ENCODE peak calls at places on chromosomes 11 and 22, in six cellular contexts. B, R, U, W, X and I are unnamed samples. For H3K4me1, the result is how much of the 10 kb centered on the place peaks cover.

GRCh38 chr22:22207845-22208564 is 36.6 kb upstream of the VPREB1 start:
- DNase-seq in B (peak), R (peak), U (peak), W (peak), X (peak), I (peak)

GRCh38 chr22:26399288-26399687 is 29.8 kb upstream of the ASPHD2 start:
- DNase-seq in B (no peak), R (no peak), U (no peak), W (no peak), X (no peak), I (no peak)

GRCh38 chr22:30031764-30032468 is 48.3 kb upstream of the HORMAD2 start:
- DNase-seq in B (no peak), R (no peak), U (no peak), W (no peak), X (no peak), I (no peak)

GRCh38 chr22:49929553-49929979 is 11.1 kb downstream of the CRELD2 start:
- DNase-seq in B (peak), R (peak), U (peak), W (peak), X (peak), I (no peak)

GRCh38 chr11:199782-200181 is 6.9 kb downstream of the SCGB1C1 start:
- DNase-seq in B (peak), R (peak), U (no peak), W (peak), X (peak), I (no peak)

GRCh38 chr11:9803685-9804413 is 140.0 kb downstream of the SWAP70 start:
- DNase-seq in B (no peak), R (no peak), U (no peak), W (no peak), X (no peak), I (no peak)

GRCh38 chr11:71986131-71986530 is 12.6 kb upstream of the IL18BP start:
- DNase-seq in B (no peak), R (no peak), U (no peak), W (no peak), X (no peak), I (no peak)

GRCh38 chr11:108302121-108302785 is 79.4 kb downstream of the ATM start:
- DNase-seq in B (no peak), R (no peak), U (no peak), W (no peak), X (no peak), I (no peak)

GRCh38 chr11:12469451-12469850 is 92.1 kb downstream of the PARVA start:
- DNase-seq in B (peak), R (no peak), U (no peak), W (no peak), X (no peak), I (no peak)

GRCh38 chr11:120912504-120912903 is 111.4 kb upstream of the TBCEL start:
- DNase-seq in B (no peak), R (no peak), U (no peak), W (no peak), X (no peak), I (peak)

GRCh38 chr11:76626921-76627391 is 43.6 kb downstream of the LRRC32 start:
- DNase-seq in B (peak), R (peak), U (no peak), W (no peak), X (no peak), I (no peak)

GRCh38 chr22:38982008-38982927 is at the start of gene APOBEC3B:
- DNase-seq in B (peak), R (no peak), U (peak), W (peak), X (peak), I (peak)

GRCh38 chr11:69004411-69005182 is 8.4 kb downstream of the MRGPRF start:
- DNase-seq in B (peak), R (no peak), U (no peak), W (no peak), X (no peak), I (no peak)

DNA sequence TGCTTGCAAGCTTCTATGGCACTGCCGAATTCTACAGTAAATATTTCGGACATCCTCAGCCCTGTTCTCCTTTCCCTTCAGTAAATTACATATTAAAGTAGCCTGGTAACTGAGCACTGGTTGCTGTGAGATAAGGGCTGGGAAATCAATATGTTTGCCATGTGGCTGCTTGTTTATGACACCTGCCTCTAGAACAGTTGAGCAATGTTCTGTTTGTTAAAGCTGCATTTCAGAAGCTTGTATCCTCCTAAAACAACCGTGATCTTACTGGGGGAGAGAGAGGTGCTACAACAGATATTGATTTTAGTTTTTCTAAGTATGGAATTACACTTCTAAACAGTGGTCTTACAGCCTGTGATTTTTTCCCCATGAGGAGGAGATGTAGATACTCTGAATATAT is 39.4 kb downstream of the ZBTB16 start:
- DNase-seq in B (no peak), R (no peak), U (no peak), W (no peak), X (no peak), I (peak)
- H3K4me1 ChIP-seq in B (under half), R (under half), U (under half), W (half or more), X (under half), I (under half)

DNA sequence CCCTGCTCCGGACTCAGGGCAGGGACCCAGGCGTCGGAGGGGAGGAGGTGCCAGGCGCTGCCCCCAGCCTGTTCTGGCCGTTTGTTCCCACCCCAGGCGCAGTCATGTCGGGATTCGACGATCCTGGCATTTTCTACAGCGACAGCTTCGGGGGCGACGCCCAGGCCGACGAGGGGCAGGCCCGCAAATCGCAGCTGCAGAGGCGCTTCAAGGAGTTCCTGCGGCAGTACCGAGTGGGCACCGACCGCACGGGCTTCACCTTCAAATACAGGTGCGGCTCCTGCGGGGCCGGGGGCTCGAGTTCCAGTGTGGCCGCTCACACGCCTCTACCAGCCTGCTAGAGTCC is 368 bp downstream of the MCM5 start:
- DNase-seq in B (no peak), R (peak), U (no peak), W (no peak), X (no peak), I (no peak)
- H3K4me3 ChIP-seq in B (peak), R (peak), U (peak), W (peak), X (peak), I (peak)

DNA sequence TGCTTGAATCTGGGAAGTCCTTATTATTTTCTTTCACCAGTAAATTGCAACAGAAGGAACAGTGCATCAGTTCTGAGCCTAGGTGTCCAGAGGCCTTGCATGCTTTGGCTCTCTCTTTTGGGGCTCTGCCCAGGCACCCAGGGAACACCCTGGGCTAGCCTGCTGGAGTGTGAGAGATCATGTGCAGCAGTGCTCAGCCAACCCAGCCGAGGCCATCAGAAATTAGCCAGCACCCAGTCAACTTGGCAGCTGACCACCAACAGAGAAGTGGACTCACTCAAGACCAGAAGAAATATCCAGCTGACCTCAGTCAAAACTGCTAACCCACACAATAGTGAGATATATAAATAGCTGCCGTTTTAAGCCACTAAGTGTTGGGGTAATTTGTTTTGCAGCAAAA is 11.2 kb upstream of the P4HA3 start:
- DNase-seq in B (no peak), R (no peak), U (no peak), W (no peak), X (no peak), I (no peak)
- H3K4me1 ChIP-seq in B (under half), R (under half), U (under half), W (under half), X (under half), I (under half)

GRCh38 chr11:94938399-94939055 is 34.8 kb downstream of the CWC15 start:
- DNase-seq in B (no peak), R (no peak), U (no peak), W (peak), X (no peak), I (no peak)
- H3K4me3 ChIP-seq in B (no peak), R (no peak), U (no peak), W (no peak), X (no peak), I (no peak)

GRCh38 chr11:34303028-34303427 is 54.8 kb downstream of the ABTB2 start:
- DNase-seq in B (no peak), R (no peak), U (no peak), W (no peak), X (no peak), I (no peak)
- H3K4me1 ChIP-seq in B (under half), R (under half), U (under half), W (under half), X (under half), I (under half)